ENCODE peak calls at places on chromosomes 7 and 10, in five cellular contexts. G, T, E, P and D are unnamed samples.

GRCh38 chr10:76033457-76034196 is 602.2 kb downstream of the LRMDA start:
- DNase-seq in P (peak; percentile 63), E (peak; percentile 5), G (no peak), T (no peak), D (no peak)

GRCh38 chr7:119283353-119283752 is 989.6 kb upstream of the KCND2 start:
- DNase-seq in T (no peak), P (no peak), G (no peak), E (no peak), D (no peak)

GRCh38 chr10:91610444-91610843 is 22.4 kb downstream of the PPP1R3C start:
- DNase-seq in P (no peak), E (peak; percentile 47), G (no peak), T (no peak), D (no peak)

GRCh38 chr10:36526045-36526444 is 599.4 kb upstream of the ANKRD30A start:
- DNase-seq in T (no peak), G (no peak), P (no peak), E (no peak), D (no peak)

GRCh38 chr10:33178026-33178755 is 156.3 kb downstream of the NRP1 start:
- DNase-seq in T (no peak), P (no peak), G (no peak), E (no peak), D (no peak)

GRCh38 chr7:114865564-114865963 is 56.3 kb upstream of the MDFIC start:
- DNase-seq in E (peak; percentile 64), P (peak; percentile 35), G (peak; percentile 45), T (peak; percentile 40), D (no peak)

GRCh38 chr7:91164948-91165845 is 99.0 kb upstream of the FZD1 start:
- DNase-seq in P (no peak), G (no peak), E (peak; percentile 88), T (no peak), D (no peak)

GRCh38 chr10:128859738-128860386 is 607.2 kb upstream of the MGMT start:
- DNase-seq in G (no peak), T (no peak), P (no peak), E (no peak), D (no peak)

GRCh38 chr10:95335933-95336699 is 45.3 kb upstream of the PDLIM1 start:
- DNase-seq in E (no peak), G (no peak), P (no peak), T (no peak), D (no peak)

GRCh38 chr10:61964059-61964709 is 62.7 kb downstream of the ARID5B start:
- DNase-seq in E (peak; percentile 41), T (no peak), G (no peak), P (no peak), D (no peak)